ENCODE peak calls at places on chromosomes 3 and 15, in seven cellular contexts. Y is IMR-90, M is mesendoderm, T is mesenchymal stem cell, I is H1, Z is H9, U is trophoblast cell. E is an unnamed sample.

GRCh38 chr3:88000853-88001252 is 58.0 kb downstream of the CGGBP1 start:
- DNase-seq in Y (no peak), M (peak; percentile 72), T (peak; percentile 7), I (no peak), Z (peak; percentile 81), U (peak; percentile 31), E (peak; percentile 11)

GRCh38 chr15:92494791-92495190 is 101.1 kb downstream of the ST8SIA2 start:
- DNase-seq in Y (no peak), M (no peak), T (no peak), I (no peak), Z (no peak), U (no peak), E (no peak)

GRCh38 chr3:150059729-150060128 is 89.0 kb upstream of the PFN2 start:
- DNase-seq in Y (no peak), M (no peak), T (no peak), I (no peak), Z (no peak), U (no peak), E (no peak)

GRCh38 chr15:57217716-57218598 is 158.3 kb upstream of the CGNL1 start:
- DNase-seq in Y (no peak), M (no peak), T (peak; percentile 61), I (no peak), Z (no peak), U (no peak), E (peak; percentile 33)

GRCh38 chr3:110815008-110815583 is 256.5 kb upstream of the NECTIN3 start:
- DNase-seq in Y (peak; percentile 92), M (peak; percentile 40), T (peak; percentile 86), I (no peak), Z (no peak), U (no peak), E (no peak)

GRCh38 chr15:70475921-70476320 is 287.4 kb downstream of the UACA start:
- DNase-seq in Y (no peak), M (no peak), T (no peak), I (no peak), Z (no peak), U (no peak), E (no peak)

GRCh38 chr15:101427606-101428487 is 61.7 kb downstream of the PCSK6 start:
- DNase-seq in Y (no peak), M (no peak), T (no peak), I (no peak), Z (no peak), U (no peak), E (no peak)

GRCh38 chr3:19384868-19385267 is 236.6 kb downstream of the KCNH8 start:
- DNase-seq in Y (no peak), M (no peak), T (no peak), I (no peak), Z (no peak), U (no peak), E (no peak)

GRCh38 chr15:68369931-68370767 is 61.8 kb downstream of the ITGA11 start:
- DNase-seq in Y (no peak), M (no peak), T (no peak), I (no peak), Z (no peak), U (no peak), E (no peak)

GRCh38 chr3:179853176-179853575 is 183.6 kb downstream of the PEX5L start:
- DNase-seq in Y (peak; percentile 92), M (no peak), T (peak; percentile 81), I (no peak), Z (no peak), U (no peak), E (no peak)

GRCh38 chr15:80849308-80849707 is 70.1 kb downstream of the CEMIP start:
- DNase-seq in Y (peak; percentile 93), M (no peak), T (peak; percentile 86), I (no peak), Z (no peak), U (no peak), E (no peak)

GRCh38 chr3:161851941-161852566 is 355.4 kb downstream of the OTOL1 start:
- DNase-seq in Y (peak; percentile 27), M (peak; percentile 65), T (peak; percentile 54), I (peak; percentile 49), Z (peak; percentile 73), U (peak; percentile 76), E (peak; percentile 37)

GRCh38 chr15:38217788-38218609 is 34.6 kb upstream of the SPRED1 start:
- DNase-seq in Y (no peak), M (no peak), T (peak; percentile 46), I (no peak), Z (no peak), U (peak; percentile 83), E (no peak)

GRCh38 chr15:74322558-74323180 is 44.8 kb downstream of the CYP11A1 start:
- DNase-seq in Y (peak; percentile 58), M (peak; percentile 77), T (peak; percentile 65), I (no peak), Z (peak; percentile 83), U (peak; percentile 72), E (no peak)

GRCh38 chr3:102336130-102336529 is 98.7 kb upstream of the ZPLD1 start:
- DNase-seq in Y (no peak), M (no peak), T (no peak), I (no peak), Z (no peak), U (no peak), E (no peak)

GRCh38 chr3:102329561-102329960 is 105.3 kb upstream of the ZPLD1 start:
- DNase-seq in Y (no peak), M (no peak), T (no peak), I (no peak), Z (no peak), U (no peak), E (no peak)

GRCh38 chr3:102332934-102333333 is 101.9 kb upstream of the ZPLD1 start:
- DNase-seq in Y (no peak), M (no peak), T (no peak), I (no peak), Z (no peak), U (no peak), E (no peak)

DNA sequence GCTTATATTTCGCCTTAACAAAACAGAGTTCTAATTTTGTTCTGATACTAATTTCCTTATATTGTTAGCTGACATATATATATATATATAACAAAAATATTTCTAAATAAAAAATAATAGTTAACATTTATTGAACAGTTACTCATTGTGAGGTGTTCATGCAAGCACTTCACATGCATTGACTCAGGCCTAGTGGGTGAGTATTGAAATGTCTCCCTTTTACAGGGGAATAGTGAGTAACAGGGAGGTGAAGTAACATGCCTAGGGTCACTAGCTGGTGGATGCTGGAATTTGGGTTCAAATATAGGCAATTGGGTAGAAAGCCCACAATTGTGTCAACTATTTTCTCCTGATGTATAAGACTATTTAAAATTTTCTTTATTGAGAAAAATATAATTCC is 102.6 kb upstream of the ZPLD1 start:
- DNase-seq in Y (no peak), M (no peak), T (no peak), I (no peak), Z (no peak), U (no peak), E (no peak)
- H2BK5ac ChIP-seq in Y (no peak overlapping the region), M (no peak overlapping the region), T (no peak overlapping the region), I (no peak overlapping the region), Z (no peak overlapping the region), U (no peak overlapping the region), E (no peak overlapping the region)

GRCh38 chr3:142216321-142216720 is 9.1 kb downstream of the GK5 start:
- DNase-seq in Y (no peak), M (peak; percentile 11), T (no peak), I (no peak), Z (peak; percentile 31), U (peak; percentile 13), E (no peak)

GRCh38 chr3:142211034-142211433 is 14.4 kb downstream of the GK5 start:
- DNase-seq in Y (no peak), M (peak; percentile 68), T (peak; percentile 5), I (no peak), Z (peak; percentile 33), U (no peak), E (no peak)

GRCh38 chr3:142213298-142213697 is 12.1 kb downstream of the GK5 start:
- DNase-seq in Y (no peak), M (no peak), T (no peak), I (no peak), Z (no peak), U (no peak), E (no peak)

GRCh38 chr3:142218703-142219102 is 6.7 kb downstream of the GK5 start:
- DNase-seq in Y (peak; percentile 16), M (no peak), T (no peak), I (no peak), Z (no peak), U (no peak), E (no peak)

DNA sequence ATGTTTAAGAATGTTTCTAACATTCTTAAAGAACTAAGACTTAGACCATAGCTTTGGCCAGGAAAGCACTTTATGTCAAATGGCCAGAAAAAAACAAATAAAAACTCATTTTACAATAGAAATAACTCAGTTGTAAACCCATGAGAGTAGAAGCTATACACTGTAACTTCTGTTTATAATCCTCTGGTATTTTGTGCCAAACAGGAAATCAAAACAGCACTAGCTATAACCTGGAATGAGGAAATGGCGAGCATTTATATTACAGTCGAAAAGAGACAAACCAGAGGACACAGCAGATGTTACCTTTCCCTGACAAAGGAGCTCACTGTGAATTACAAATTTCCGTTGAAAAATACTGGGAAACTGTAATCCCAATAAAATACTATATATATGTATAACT is 10.3 kb downstream of the GK5 start:
- DNase-seq in Y (peak; percentile 23), M (no peak), T (peak; percentile 25), I (no peak), Z (no peak), U (no peak), E (no peak)
- H2BK5ac ChIP-seq in Y (no peak overlapping the region), M (no peak overlapping the region), T (no peak overlapping the region), I (no peak overlapping the region), Z (no peak overlapping the region), U (no peak overlapping the region), E (no peak overlapping the region)

GRCh38 chr15:31280037-31280830 is 46.4 kb upstream of the KLF13 start:
- DNase-seq in Y (no peak), M (no peak), T (no peak), I (no peak), Z (peak; percentile 29), U (no peak), E (no peak)
- H2BK5ac ChIP-seq in Y (no peak overlapping the region), M (no peak overlapping the region), T (no peak overlapping the region), I (no peak overlapping the region), Z (no peak overlapping the region), U (no peak overlapping the region), E (no peak overlapping the region)

GRCh38 chr3:45957606-45958005 is 14.3 kb downstream of the CXCR6 start:
- DNase-seq in Y (no peak), M (no peak), T (no peak), I (no peak), Z (no peak), U (no peak), E (no peak)
- H2BK5ac ChIP-seq in Y (no peak overlapping the region), M (no peak overlapping the region), T (no peak overlapping the region), I (no peak overlapping the region), Z (no peak overlapping the region), U (no peak overlapping the region), E (no peak overlapping the region)

E was measured in neuronal stem cell.